ENCODE peak calls at places on chromosomes 12 and 14, in four cellular contexts. R is heart right ventricle, J is A549, M is AG09309. Q is an unnamed sample.

GRCh38 chr14:105475916-105476845 is 1.6 kb downstream of the CRIP2 start:
- DNase-seq in R (peak; percentile 84), J (no peak), M (no peak), Q (peak; percentile 25)

GRCh38 chr12:63955831-63956685 is 111.6 kb downstream of the SRGAP1 start:
- DNase-seq in R (no peak), J (peak; percentile 17), M (no peak), Q (peak; percentile 78)

GRCh38 chr12:124033859-124034258 is 60.8 kb downstream of the ZNF664 start:
- DNase-seq in R (no peak), J (no peak), M (no peak), Q (no peak)

GRCh38 chr12:104687823-104688573 is 231.2 kb downstream of the CHST11 start:
- DNase-seq in R (no peak), J (no peak), M (no peak), Q (no peak)

GRCh38 chr12:127083028-127083949 is 1183.7 kb upstream of the TMEM132C start:
- DNase-seq in R (no peak), J (peak; percentile 84), M (peak; percentile 55), Q (peak; percentile 83)

GRCh38 chr14:24880689-24881088 is 169.3 kb downstream of the STXBP6 start:
- DNase-seq in R (no peak), J (no peak), M (no peak), Q (no peak)

GRCh38 chr12:12133259-12133658 is 62.5 kb downstream of the BCL2L14 start:
- DNase-seq in R (no peak), J (no peak), M (no peak), Q (no peak)

GRCh38 chr14:55706893-55707292 is 126.9 kb downstream of the KTN1 start:
- DNase-seq in R (no peak), J (no peak), M (no peak), Q (no peak)

GRCh38 chr12:12558291-12558690 is 4.4 kb downstream of the DUSP16 start:
- DNase-seq in R (no peak), J (no peak), M (no peak), Q (no peak)

GRCh38 chr12:2112401-2112800 is 59.6 kb downstream of the CACNA1C start:
- DNase-seq in R (no peak), J (no peak), M (no peak), Q (no peak)

GRCh38 chr12:51744957-51745356 is 103.6 kb downstream of the FIGNL2 start:
- DNase-seq in R (no peak), J (no peak), M (no peak), Q (no peak)

GRCh38 chr12:47986266-47986610 is 18.0 kb downstream of the COL2A1 start:
- DNase-seq in R (no peak), J (no peak), M (no peak), Q (no peak)

GRCh38 chr12:32843528-32844095 is 53.0 kb downstream of the PKP2 start:
- DNase-seq in R (no peak), J (no peak), M (no peak), Q (peak; percentile 14)

GRCh38 chr14:99521176-99522024 is 40.2 kb downstream of the CCNK start:
- DNase-seq in R (no peak), J (no peak), M (no peak), Q (no peak)

GRCh38 chr14:77184396-77185092 is 2.9 kb downstream of the TMEM63C start:
- DNase-seq in R (no peak), J (no peak), M (no peak), Q (peak; percentile 65)

GRCh38 chr12:109115404-109115757 is 1.0 kb upstream of the ACACB start:
- DNase-seq in R (no peak), J (no peak), M (no peak), Q (no peak)

GRCh38 chr14:44897844-44898151 is 63.9 kb downstream of the KLHL28 start:
- DNase-seq in R (no peak), J (no peak), M (no peak), Q (peak; percentile 47)

GRCh38 chr14:64673748-64674147 is 30.5 kb upstream of the PLEKHG3 start:
- DNase-seq in R (no peak), J (no peak), M (no peak), Q (peak; percentile 68)

GRCh38 chr12:2974560-2974971 is 15.4 kb downstream of the TEAD4 start:
- DNase-seq in R (no peak), J (no peak), M (no peak), Q (peak; percentile 6)

GRCh38 chr14:30998100-30998706 is 27.2 kb upstream of the AP4S1 start:
- DNase-seq in R (no peak), J (no peak), M (no peak), Q (no peak)

GRCh38 chr12:614727-615060 is 48.6 kb downstream of the NINJ2 start:
- DNase-seq in R (no peak), J (no peak), M (no peak), Q (no peak)

GRCh38 chr12:12947902-12948301 is 4.1 kb downstream of the GPRC5D start:
- DNase-seq in R (no peak), J (no peak), M (no peak), Q (no peak)

GRCh38 chr12:68851592-68851952 is 43.6 kb downstream of the MDM2 start:
- DNase-seq in R (no peak), J (no peak), M (no peak), Q (no peak)

GRCh38 chr14:75711796-75712211 is 50.8 kb downstream of the TTLL5 start:
- DNase-seq in R (peak; percentile 54), J (peak; percentile 68), M (peak; percentile 55), Q (peak; percentile 94)

GRCh38 chr12:89069431-89069830 is 282.9 kb downstream of the DUSP6 start:
- DNase-seq in R (no peak), J (no peak), M (no peak), Q (no peak)

GRCh38 chr14:55347040-55347439 is 64.6 kb downstream of the ATG14 start:
- DNase-seq in R (no peak), J (no peak), M (no peak), Q (no peak)

GRCh38 chr12:19959353-19959752 is 409.0 kb upstream of the PDE3A start:
- DNase-seq in R (no peak), J (no peak), M (no peak), Q (no peak)

GRCh38 chr14:38762436-38762835 is 340.6 kb downstream of the SEC23A start:
- DNase-seq in R (no peak), J (no peak), M (no peak), Q (no peak)

GRCh38 chr12:29343022-29343799 is 37.8 kb downstream of the ERGIC2 start:
- DNase-seq in R (no peak), J (no peak), M (no peak), Q (no peak)

GRCh38 chr12:25284024-25284423 is 33.3 kb upstream of the KRAS start:
- DNase-seq in R (no peak), J (no peak), M (no peak), Q (peak; percentile 27)

GRCh38 chr14:37436519-37436918 is 158.5 kb downstream of the FOXA1 start:
- DNase-seq in R (no peak), J (peak; percentile 5), M (no peak), Q (no peak)

GRCh38 chr12:108792361-108793292 is 61.3 kb upstream of the CORO1C start:
- DNase-seq in R (no peak), J (no peak), M (no peak), Q (no peak)

GRCh38 chr12:48142818-48143674 is 14.3 kb downstream of the ASB8 start:
- DNase-seq in R (no peak), J (no peak), M (no peak), Q (no peak)

GRCh38 chr12:109764776-109765492 is 51.3 kb downstream of the FAM222A start:
- DNase-seq in R (no peak), J (no peak), M (no peak), Q (no peak)

GRCh38 chr12:69161835-69162234 is 77.5 kb upstream of the CPSF6 start:
- DNase-seq in R (no peak), J (no peak), M (no peak), Q (no peak)

GRCh38 chr14:23141706-23142467 is 22.8 kb upstream of the CEBPE start:
- DNase-seq in R (peak; percentile 73), J (peak; percentile 53), M (no peak), Q (peak; percentile 83)

GRCh38 chr14:32826404-32827082 is 112.1 kb upstream of the NPAS3 start:
- DNase-seq in R (no peak), J (no peak), M (no peak), Q (no peak)
- TF ChIP-seq CTCF in R (peak; percentile 45), J (no peak), M (peak; percentile 5), Q (no peak)

DNA sequence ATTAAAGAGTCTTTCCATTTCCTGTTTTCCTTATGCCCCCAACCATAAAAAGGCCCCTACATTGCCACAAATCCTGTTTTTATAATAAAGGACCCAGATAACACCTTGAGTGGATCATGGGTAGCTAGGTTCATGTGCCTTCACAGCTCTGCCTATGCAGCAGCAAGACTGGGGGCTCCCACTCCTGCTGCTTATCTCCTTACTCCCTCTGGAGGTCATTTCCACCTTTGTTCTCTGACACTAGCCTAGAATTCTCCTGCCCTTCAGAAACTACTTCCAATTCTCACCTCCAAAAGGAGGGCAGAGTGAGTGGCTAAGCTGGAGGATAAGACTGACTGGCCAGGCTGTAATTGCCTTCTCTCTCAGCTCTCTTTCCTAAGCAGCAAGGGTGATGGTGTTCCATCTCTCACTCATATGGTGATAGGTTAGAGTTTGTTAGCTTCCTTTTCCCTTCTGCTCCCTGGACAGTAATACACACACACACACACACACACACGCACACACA is 20.0 kb upstream of the STAC3 start:
- DNase-seq in R (no peak), J (peak; percentile 29), M (no peak), Q (no peak)
- TF ChIP-seq CTCF in R (no peak), J (no peak), M (no peak), Q (no peak)

GRCh38 chr12:52879394-52880351 is 25.2 kb downstream of the KRT8 start:
- DNase-seq in R (peak; percentile 76), J (peak; percentile 98), M (peak; percentile 63), Q (peak; percentile 94)
- TF ChIP-seq CTCF in R (peak; percentile 65), J (peak; percentile 97), M (peak; percentile 93), Q (peak; percentile 89)

GRCh38 chr14:92459479-92460421 is 53.8 kb upstream of the RIN3 start:
- DNase-seq in R (peak; percentile 42), J (no peak), M (no peak), Q (no peak)
- TF ChIP-seq CTCF in R (peak; percentile 27), J (no peak), M (no peak), Q (no peak)

DNA sequence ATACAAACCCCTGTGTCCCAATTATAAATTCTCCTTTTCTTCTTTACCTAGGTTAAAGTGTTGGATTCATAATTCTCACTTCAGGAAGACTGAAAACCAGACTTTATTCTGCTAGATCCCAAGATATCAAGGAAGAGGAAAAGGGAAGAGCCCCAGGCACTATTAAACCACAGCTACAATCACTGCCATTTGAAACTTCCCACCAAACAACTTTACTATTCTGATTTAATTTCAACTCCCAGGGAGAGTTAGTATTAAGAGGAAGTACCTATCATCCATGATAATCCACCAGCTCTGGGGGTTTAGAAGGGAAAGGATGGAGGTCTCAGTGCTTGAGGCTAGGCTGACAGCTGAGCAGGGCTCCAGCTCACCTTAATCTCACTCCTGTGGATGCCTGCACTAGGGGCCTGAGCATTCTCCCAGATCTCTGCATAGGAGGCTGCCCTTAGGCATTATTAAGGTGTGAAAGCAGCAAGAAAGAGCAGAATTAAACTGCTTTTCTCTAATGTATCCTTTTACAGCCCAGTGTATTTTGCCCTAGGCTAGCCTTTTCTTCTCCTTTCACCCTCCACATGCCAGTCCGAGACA is 52.9 kb downstream of the MYF5 start:
- DNase-seq in R (no peak), J (no peak), M (no peak), Q (no peak)
- TF ChIP-seq CTCF in R (no peak), J (no peak), M (no peak), Q (no peak)

DNA sequence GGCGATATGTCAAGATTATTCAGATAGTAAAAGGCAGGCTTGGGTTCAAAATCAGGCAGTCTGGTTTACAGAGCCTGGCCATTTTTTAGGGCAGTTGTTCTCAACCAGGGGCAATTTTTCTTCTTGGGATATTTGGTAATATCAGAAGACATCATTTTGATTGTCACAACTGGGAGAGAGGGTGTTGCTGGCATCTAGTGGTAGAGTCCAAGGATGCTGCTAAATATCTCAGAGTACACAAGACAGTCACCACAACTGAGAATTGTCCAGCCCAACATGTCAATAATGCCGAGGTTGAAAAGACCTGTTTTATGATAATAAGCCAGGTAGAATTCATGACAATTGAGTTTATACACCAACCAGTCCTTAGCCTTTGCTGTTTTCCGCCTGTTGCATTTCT is 733.9 kb downstream of the NRXN3 start:
- DNase-seq in R (no peak), J (peak; percentile 10), M (no peak), Q (no peak)
- TF ChIP-seq CTCF in R (no peak), J (no peak), M (no peak), Q (no peak)

Q was measured in MCF 10A.